ENCODE peak calls at places on chromosomes 1 and 21, in eight cellular contexts. F, O, L, B, Q, I, S and C are unnamed samples.

GRCh38 chr1:47931395-47931794 is 65.8 kb downstream of the TRABD2B start:
- DNase-seq in F (no peak), O (no peak), L (no peak), B (peak), Q (peak), I (no peak), S (peak), C (no peak)

GRCh38 chr1:215667796-215668195 is 100.7 kb downstream of the KCTD3 start:
- DNase-seq in F (no peak), O (no peak), L (no peak), B (no peak), Q (no peak), I (no peak), S (no peak), C (no peak)

GRCh38 chr1:227731696-227732585 is 3.2 kb downstream of the JMJD4 start:
- DNase-seq in F (no peak), O (no peak), L (no peak), B (no peak), Q (no peak), I (no peak), S (no peak), C (no peak)

GRCh38 chr1:222521299-222522104 is 26.4 kb downstream of the HHIPL2 start:
- DNase-seq in F (no peak), O (no peak), L (peak), B (no peak), Q (no peak), I (no peak), S (peak), C (peak)

GRCh38 chr21:25881524-25882376 is 147.0 kb downstream of the GABPA start:
- DNase-seq in F (peak), O (peak), L (peak), B (peak), Q (peak), I (no peak), S (peak), C (peak)

GRCh38 chr1:68116643-68117235 is 66.3 kb upstream of the DIRAS3 start:
- DNase-seq in F (peak), O (peak), L (peak), B (peak), Q (peak), I (no peak), S (peak), C (peak)

GRCh38 chr1:116360435-116361173 is 12.4 kb upstream of the ATP1A1 start:
- DNase-seq in F (no peak), O (no peak), L (peak), B (no peak), Q (no peak), I (no peak), S (peak), C (no peak)

GRCh38 chr1:180173952-180174351 is 19.3 kb downstream of the QSOX1 start:
- DNase-seq in F (no peak), O (no peak), L (peak), B (no peak), Q (no peak), I (no peak), S (no peak), C (no peak)

GRCh38 chr1:110975265-110975664 is 11.5 kb upstream of the LRIF1 start:
- DNase-seq in F (no peak), O (no peak), L (no peak), B (no peak), Q (no peak), I (no peak), S (no peak), C (no peak)

GRCh38 chr1:234400773-234401172 is 27.5 kb downstream of the COA6 start:
- DNase-seq in F (no peak), O (no peak), L (no peak), B (no peak), Q (no peak), I (peak), S (peak), C (no peak)

GRCh38 chr1:23718482-23718881 is 24.8 kb upstream of the ELOA start:
- DNase-seq in F (peak), O (peak), L (peak), B (no peak), Q (peak), I (no peak), S (peak), C (peak)

GRCh38 chr21:43657355-43658093 is 1.8 kb downstream of the HSF2BP start:
- DNase-seq in F (no peak), O (no peak), L (peak), B (no peak), Q (no peak), I (peak), S (no peak), C (no peak)

GRCh38 chr1:172399369-172400072 is 21.0 kb upstream of the C1orf105 start:
- DNase-seq in F (peak), O (no peak), L (peak), B (peak), Q (no peak), I (peak), S (peak), C (peak)

GRCh38 chr1:156025873-156026272 is 5.1 kb upstream of the SSR2 start:
- DNase-seq in F (peak), O (peak), L (peak), B (peak), Q (peak), I (peak), S (peak), C (peak)

GRCh38 chr1:156140879-156141707 is 12.3 kb upstream of the SEMA4A start:
- DNase-seq in F (peak), O (peak), L (peak), B (peak), Q (peak), I (no peak), S (no peak), C (peak)

GRCh38 chr1:81498370-81499184 is 302.2 kb upstream of the ADGRL2 start:
- DNase-seq in F (no peak), O (no peak), L (no peak), B (peak), Q (no peak), I (no peak), S (no peak), C (no peak)

GRCh38 chr1:237012789-237013383 is 8.6 kb upstream of the MT1HL1 start:
- DNase-seq in F (peak), O (no peak), L (no peak), B (peak), Q (no peak), I (no peak), S (peak), C (no peak)

GRCh38 chr1:53331446-53332187 is 3.7 kb upstream of the LRP8 start:
- DNase-seq in F (no peak), O (no peak), L (no peak), B (no peak), Q (no peak), I (no peak), S (no peak), C (no peak)

GRCh38 chr1:7642418-7642704 is 128.7 kb upstream of the VAMP3 start:
- DNase-seq in F (no peak), O (no peak), L (no peak), B (no peak), Q (no peak), I (no peak), S (no peak), C (no peak)

GRCh38 chr1:54314691-54315455 is 91.3 kb downstream of the SSBP3 start:
- DNase-seq in F (no peak), O (no peak), L (no peak), B (peak), Q (no peak), I (no peak), S (no peak), C (no peak)